ENCODE peak calls at places on chromosomes 13 and 19, in six cellular contexts. B is cardiac muscle cell; C is hepatocyte; D is left lung; G is CD8-positive, alpha-beta T cell; J is GM13976. V is an unnamed sample.

GRCh38 chr19:18804139-18804601 is 13.1 kb upstream of the COMP start:
- DNase-seq in B (no peak), C (no peak), D (no peak), G (no peak), J (peak), V (no peak)

GRCh38 chr13:53250272-53250875 is 221.8 kb downstream of the OLFM4 start:
- DNase-seq in B (peak), C (peak), D (no peak), G (no peak), J (peak), V (no peak)

GRCh38 chr13:32978278-32978677 is 37.9 kb upstream of the KL start:
- DNase-seq in B (no peak), C (no peak), D (no peak), G (no peak), J (no peak), V (no peak)

GRCh38 chr19:29840066-29840950 is 28.5 kb downstream of the CCNE1 start:
- DNase-seq in B (no peak), C (no peak), D (no peak), G (no peak), J (no peak), V (no peak)

GRCh38 chr13:48222358-48223015 is 10.5 kb upstream of the ITM2B start:
- DNase-seq in B (peak), C (no peak), D (peak), G (no peak), J (no peak), V (no peak)

GRCh38 chr19:44863990-44864389 is 17.9 kb downstream of the NECTIN2 start:
- DNase-seq in B (no peak), C (no peak), D (no peak), G (no peak), J (no peak), V (no peak)

GRCh38 chr13:36275190-36276002 is 22.2 kb downstream of the CCDC169 start:
- DNase-seq in B (peak), C (peak), D (no peak), G (no peak), J (peak), V (no peak)

GRCh38 chr13:23995283-23996073 is 98.2 kb upstream of the C1QTNF9B start:
- DNase-seq in B (no peak), C (no peak), D (no peak), G (no peak), J (no peak), V (no peak)

GRCh38 chr13:33610471-33611015 is 207.4 kb upstream of the RFC3 start:
- DNase-seq in B (peak), C (no peak), D (no peak), G (peak), J (no peak), V (peak)

GRCh38 chr13:61187471-61187870 is 228.2 kb downstream of the PCDH20 start:
- DNase-seq in B (no peak), C (no peak), D (no peak), G (no peak), J (no peak), V (no peak)

GRCh38 chr13:92362717-92363116 is 863.9 kb upstream of the GPC6 start:
- DNase-seq in B (peak), C (no peak), D (no peak), G (no peak), J (no peak), V (no peak)

GRCh38 chr13:26914624-26915023 is 154.0 kb upstream of the GPR12 start:
- DNase-seq in B (peak), C (no peak), D (no peak), G (no peak), J (no peak), V (no peak)

GRCh38 chr13:112626124-112626523 is 38.2 kb upstream of the TUBGCP3 start:
- DNase-seq in B (no peak), C (no peak), D (no peak), G (no peak), J (no peak), V (no peak)

GRCh38 chr13:98370261-98370660 is 193.2 kb upstream of the RNF113B start:
- DNase-seq in B (no peak), C (no peak), D (no peak), G (no peak), J (no peak), V (no peak)

GRCh38 chr19:55426042-55426441 is 17.1 kb downstream of the SHISA7 start:
- DNase-seq in B (no peak), C (no peak), D (no peak), G (no peak), J (no peak), V (no peak)

GRCh38 chr13:31769581-31769980 is 30.3 kb downstream of the RXFP2 start:
- DNase-seq in B (no peak), C (no peak), D (no peak), G (no peak), J (no peak), V (no peak)

GRCh38 chr19:12840091-12841079 is 2.1 kb downstream of the MAST1 start:
- DNase-seq in B (peak), C (peak), D (peak), G (peak), J (peak), V (peak)

GRCh38 chr13:114031631-114032030 is 57.8 kb upstream of the C13orf46 start:
- DNase-seq in B (no peak), C (no peak), D (no peak), G (no peak), J (no peak), V (no peak)

GRCh38 chr13:66353664-66354063 is 876.5 kb downstream of the PCDH9 start:
- DNase-seq in B (peak), C (peak), D (no peak), G (no peak), J (no peak), V (no peak)

GRCh38 chr19:54123682-54124081 is 8.1 kb downstream of the PRPF31 start:
- DNase-seq in B (no peak), C (no peak), D (no peak), G (no peak), J (no peak), V (no peak)

GRCh38 chr19:57719424-57719823 is 8.0 kb downstream of the ZNF671 start:
- DNase-seq in B (no peak), C (no peak), D (no peak), G (no peak), J (no peak), V (no peak)

DNA sequence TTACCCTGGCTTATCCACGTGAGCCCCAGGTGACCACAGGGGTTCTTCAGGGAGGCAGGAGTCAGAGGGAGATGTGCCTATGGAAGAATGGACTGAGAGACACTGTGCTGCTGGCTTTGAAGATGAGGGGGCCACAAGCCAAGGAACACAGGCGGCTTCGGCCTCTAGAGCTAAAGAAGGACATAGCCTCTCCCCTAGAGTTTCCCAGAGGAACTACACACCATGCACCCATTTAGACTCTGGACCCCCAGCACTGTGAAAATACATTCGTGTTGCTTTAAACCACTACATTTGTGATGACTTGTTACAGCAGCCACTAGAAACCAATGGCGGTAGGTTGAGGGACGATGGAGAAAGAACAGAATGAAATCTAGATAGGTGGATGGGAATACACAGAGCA is 13.7 kb upstream of the ATF5 start:
- DNase-seq in B (no peak), C (no peak), D (no peak), G (no peak), J (no peak), V (no peak)
- TF ChIP-seq CTCF in B (peak), C (no peak), D (no peak), G (no peak), J (no peak), V (no peak)

DNA sequence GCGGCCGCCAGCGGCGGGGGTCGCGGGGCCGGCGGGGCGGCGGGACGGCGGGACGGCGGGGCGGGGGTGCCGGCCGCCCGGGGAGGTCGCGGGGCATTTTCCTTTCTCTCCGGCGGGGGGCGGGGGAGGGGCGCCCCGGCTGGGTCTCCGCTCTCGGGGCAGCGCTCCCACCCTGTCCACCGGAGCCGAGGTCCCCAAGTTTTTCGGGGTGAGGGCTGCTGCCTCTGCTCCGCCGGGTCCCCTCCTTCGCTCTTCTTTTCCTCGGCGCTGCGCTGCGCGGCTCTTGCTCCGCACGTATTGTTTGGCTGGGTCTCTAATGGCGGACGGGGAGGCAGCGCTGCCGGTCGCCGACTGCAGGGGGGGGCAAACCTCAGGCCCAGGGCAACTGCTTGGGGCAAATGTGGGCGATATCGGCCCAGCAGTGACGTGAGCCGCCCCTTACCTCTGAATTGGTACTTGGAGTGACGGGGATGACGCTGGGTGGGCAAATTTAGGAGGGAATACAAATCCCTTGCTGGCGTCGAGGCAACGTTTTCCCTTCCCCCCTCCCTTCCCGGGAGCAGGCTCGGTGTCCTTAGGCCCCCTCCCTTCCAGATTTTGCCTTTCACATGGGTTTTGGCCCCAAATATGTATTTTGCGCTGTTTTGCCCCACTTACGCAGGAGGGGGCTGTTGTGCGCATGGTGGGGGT is 759 bp downstream of the ZMYM2 start:
- DNase-seq in B (peak), C (peak), D (peak), G (peak), J (peak), V (peak)
- TF ChIP-seq CTCF in B (no peak), C (no peak), D (no peak), G (no peak), J (peak), V (peak)

DNA sequence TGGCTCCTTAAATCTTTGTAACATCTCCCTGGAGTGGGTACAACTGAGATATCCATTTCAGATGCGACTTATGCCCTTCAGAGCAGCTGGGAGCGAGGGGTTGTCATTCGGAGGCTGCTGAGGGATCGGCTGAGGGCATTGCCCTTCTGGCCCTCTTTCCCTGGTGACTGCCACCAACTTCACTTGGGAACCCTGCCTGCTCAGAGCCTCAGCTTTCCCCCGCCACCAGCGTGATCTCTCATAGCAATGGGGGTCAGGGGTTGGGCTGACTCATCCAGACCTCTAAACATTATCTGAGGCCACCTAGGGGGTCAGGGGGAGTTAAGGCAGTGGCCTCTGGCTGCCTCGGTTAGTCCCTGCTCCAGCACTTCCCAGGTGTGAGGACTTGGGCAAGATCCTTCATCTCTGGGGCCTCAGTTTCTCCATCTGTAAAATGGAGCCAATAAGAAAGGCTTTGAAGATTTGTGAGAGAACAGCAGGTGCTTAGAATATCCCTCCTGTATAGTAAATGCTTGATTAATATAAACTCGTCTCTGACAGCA is 1.1 kb downstream of the PRX start:
- DNase-seq in B (no peak), C (no peak), D (no peak), G (no peak), J (no peak), V (no peak)
- TF ChIP-seq CTCF in B (no peak), C (no peak), D (no peak), G (no peak), J (no peak), V (no peak)

GRCh38 chr19:2341247-2341705 is 12.8 kb downstream of the SPPL2B start:
- DNase-seq in B (no peak), C (no peak), D (no peak), G (no peak), J (no peak), V (no peak)
- TF ChIP-seq CTCF in B (no peak), C (no peak), D (no peak), G (no peak), J (no peak), V (no peak)

V was measured in thyroid gland.